ENCODE peak calls at places on chromosomes 16 and 17, in four cellular contexts. S is neural progenitor cell, V is OCI-LY7, T is PC-3. K is an unnamed sample.

GRCh38 chr17:7927596-7927995 is 2.1 kb downstream of the KCNAB3 start:
- DNase-seq in S (no peak), V (no peak), T (no peak), K (no peak)

GRCh38 chr17:21253646-21254441 is 634 bp upstream of the NATD1 start:
- DNase-seq in S (no peak), V (no peak), T (no peak), K (no peak)

GRCh38 chr17:81865733-81866439 is 5.3 kb downstream of the ARHGDIA start:
- DNase-seq in S (no peak), V (no peak), T (peak; percentile 45), K (no peak)

GRCh38 chr16:83900611-83901010 is 1.7 kb downstream of the MLYCD start:
- DNase-seq in S (no peak), V (no peak), T (no peak), K (no peak)

GRCh38 chr16:56226840-56227525 is 35.7 kb downstream of the GNAO1 start:
- DNase-seq in S (no peak), V (no peak), T (no peak), K (no peak)

GRCh38 chr16:46817961-46818360 is 13.0 kb downstream of the C16orf87 start:
- DNase-seq in S (no peak), V (no peak), T (no peak), K (peak; percentile 18)

GRCh38 chr16:66947302-66948033 is 12.2 kb downstream of the CES2 start:
- DNase-seq in S (peak; percentile 72), V (peak; percentile 84), T (peak; percentile 85), K (peak; percentile 94)

GRCh38 chr16:72560617-72561016 is 388.7 kb upstream of the PMFBP1 start:
- DNase-seq in S (no peak), V (no peak), T (no peak), K (no peak)

GRCh38 chr16:2776500-2777139 is 460 bp downstream of the ELOB start:
- DNase-seq in S (peak; percentile 72), V (peak; percentile 57), T (peak; percentile 15), K (peak; percentile 48)

DNA sequence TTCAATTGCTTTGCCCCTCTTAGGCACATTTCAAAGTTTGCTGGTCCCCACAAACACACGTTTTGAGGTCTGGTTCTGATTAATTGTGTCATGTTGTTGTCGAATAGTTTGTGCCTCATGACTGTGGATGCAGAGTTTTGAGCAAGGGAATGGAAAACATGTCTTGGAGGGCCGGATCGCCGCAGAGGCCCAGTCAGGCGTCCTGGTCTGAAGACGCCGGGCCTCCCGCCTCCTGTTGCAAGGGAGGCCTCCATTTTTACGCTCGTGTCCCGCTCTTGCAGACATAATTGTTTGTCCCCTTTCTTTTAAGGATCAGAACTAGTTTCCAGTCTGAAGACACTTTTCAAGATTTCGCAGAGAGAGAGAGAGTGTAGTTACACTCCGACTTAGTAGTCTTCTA is 3.2 kb downstream of the NTN1 start:
- DNase-seq in S (peak; percentile 71), V (no peak), T (no peak), K (peak; percentile 76)
- TF ChIP-seq EZH2phosphoT487 in S (no peak), V (no peak), T (no peak), K (no peak)

DNA sequence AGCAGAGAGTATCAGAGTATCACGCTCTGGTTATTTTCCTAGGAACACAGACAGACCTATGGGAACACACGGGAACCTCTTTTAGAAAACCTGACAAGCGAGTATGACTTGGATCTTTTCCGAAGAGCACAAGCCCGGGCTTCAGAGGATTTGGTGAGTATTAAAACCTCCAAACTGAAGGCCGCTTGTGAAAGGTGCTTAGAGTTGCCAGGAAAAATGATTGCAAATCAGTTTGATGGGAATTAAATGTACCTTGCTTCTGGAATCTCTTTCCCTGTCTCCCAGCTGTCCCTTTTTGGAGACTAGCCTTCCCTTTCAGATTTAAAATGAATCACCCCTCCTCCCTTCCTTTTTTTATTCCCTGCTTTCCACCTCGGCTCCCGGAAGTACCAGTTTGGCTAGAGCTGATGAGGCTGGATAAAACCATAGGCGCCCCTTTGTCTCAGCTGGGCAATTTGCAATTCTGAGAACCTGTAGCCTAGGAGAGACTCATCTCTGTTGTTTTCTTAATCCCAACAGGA is 27.3 kb downstream of the KAT7 start:
- DNase-seq in S (peak; percentile 79), V (no peak), T (no peak), K (peak; percentile 94)
- H2AFZ ChIP-seq in S (no peak overlapping the region), V (no peak overlapping the region), T (no peak overlapping the region), K (no peak overlapping the region)

GRCh38 chr16:77674888-77675287 is 47.4 kb upstream of the NUDT7 start:
- DNase-seq in S (no peak), V (no peak), T (no peak), K (no peak)

GRCh38 chr16:77663711-77664110 is 58.6 kb upstream of the NUDT7 start:
- DNase-seq in S (no peak), V (no peak), T (no peak), K (no peak)

GRCh38 chr16:77669057-77669456 is 53.3 kb upstream of the NUDT7 start:
- DNase-seq in S (no peak), V (no peak), T (no peak), K (no peak)
- TF ChIP-seq CTCF in S (no peak), V (no peak), T (no peak), K (no peak)

DNA sequence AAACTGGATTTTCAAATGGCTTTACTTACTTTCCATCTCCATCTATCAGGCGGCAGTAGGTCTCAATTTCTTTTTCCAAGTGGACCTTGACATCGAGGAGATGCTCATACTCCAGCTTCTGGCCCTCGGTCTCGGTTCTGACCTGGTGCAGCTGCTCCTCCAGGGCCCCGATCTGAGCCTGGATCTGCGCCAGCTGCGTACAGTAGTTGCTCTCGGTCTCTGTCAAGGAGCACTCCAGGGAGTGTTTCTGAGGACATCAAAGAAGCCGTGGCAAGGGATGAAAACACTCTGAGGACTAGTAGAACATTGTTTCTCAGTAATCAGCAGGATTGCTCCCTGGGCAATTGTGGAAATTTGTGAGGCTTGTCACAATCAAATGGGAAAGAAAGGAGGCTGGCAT is 6.0 kb downstream of the KRT28 start:
- DNase-seq in S (no peak), V (no peak), T (no peak), K (no peak)
- TF ChIP-seq EZH2phosphoT487 in S (no peak), V (no peak), T (no peak), K (no peak)

GRCh38 chr16:86387461-86388440 is 122.6 kb upstream of the FOXF1 start:
- DNase-seq in S (no peak), V (no peak), T (peak; percentile 53), K (no peak)
- H2AFZ ChIP-seq in S (no peak overlapping the region), V (no peak overlapping the region), T (no peak overlapping the region), K (no peak overlapping the region)

K was measured in GM23338.